ENCODE peak calls at places on chromosomes 2 and 18, in five cellular contexts. One of them, this sample, is unnamed.

GRCh38 chr2:147173186-147173575 is 671.6 kb upstream of the ACVR2A start:
- DNase-seq in K562: no peak
- DNase-seq in HepG2: peak; percentile 18
- DNase-seq in H1: no peak
- DNase-seq in HCT116: no peak
- DNase-seq in this sample: no peak

GRCh38 chr2:41764919-41765318 is 282.9 kb upstream of the PKDCC start:
- DNase-seq in K562: no peak
- DNase-seq in HepG2: no peak
- DNase-seq in H1: no peak
- DNase-seq in HCT116: no peak
- DNase-seq in this sample: no peak

GRCh38 chr18:427005-427404 is 73.5 kb downstream of the COLEC12 start:
- DNase-seq in K562: no peak
- DNase-seq in HepG2: no peak
- DNase-seq in H1: no peak
- DNase-seq in HCT116: no peak
- DNase-seq in this sample: no peak

GRCh38 chr2:185475868-185476267 is 262.7 kb upstream of the FSIP2 start:
- DNase-seq in K562: no peak
- DNase-seq in HepG2: no peak
- DNase-seq in H1: no peak
- DNase-seq in HCT116: no peak
- DNase-seq in this sample: no peak

GRCh38 chr18:51479736-51480135 is 282.3 kb upstream of the MEX3C start:
- DNase-seq in K562: peak; percentile 2
- DNase-seq in HepG2: no peak
- DNase-seq in H1: no peak
- DNase-seq in HCT116: no peak
- DNase-seq in this sample: no peak

GRCh38 chr18:4068552-4069158 is 386.5 kb downstream of the DLGAP1 start:
- DNase-seq in K562: peak; percentile 66
- DNase-seq in HepG2: peak; percentile 34
- DNase-seq in H1: no peak
- DNase-seq in HCT116: peak; percentile 51
- DNase-seq in this sample: peak; percentile 6

GRCh38 chr2:72147303-72147970 is at the start of gene CYP26B1:
- DNase-seq in K562: no peak
- DNase-seq in HepG2: no peak
- DNase-seq in H1: no peak
- DNase-seq in HCT116: no peak
- DNase-seq in this sample: peak; percentile 45

GRCh38 chr2:43486604-43487003 is 109.2 kb downstream of the THADA start:
- DNase-seq in K562: no peak
- DNase-seq in HepG2: no peak
- DNase-seq in H1: no peak
- DNase-seq in HCT116: no peak
- DNase-seq in this sample: no peak

GRCh38 chr18:51012441-51012840 is 17.6 kb upstream of the SMAD4 start:
- DNase-seq in K562: no peak
- DNase-seq in HepG2: no peak
- DNase-seq in H1: no peak
- DNase-seq in HCT116: no peak
- DNase-seq in this sample: no peak

GRCh38 chr18:77566604-77567003 is 317.0 kb downstream of the GALR1 start:
- DNase-seq in K562: no peak
- DNase-seq in HepG2: no peak
- DNase-seq in H1: no peak
- DNase-seq in HCT116: no peak
- DNase-seq in this sample: no peak

GRCh38 chr18:70333757-70334156 is 44.9 kb downstream of the SOCS6 start:
- DNase-seq in K562: no peak
- DNase-seq in HepG2: peak; percentile 98
- DNase-seq in H1: no peak
- DNase-seq in HCT116: peak; percentile 32
- DNase-seq in this sample: no peak

GRCh38 chr2:236824836-236825235 is 255.2 kb downstream of the ACKR3 start:
- DNase-seq in K562: no peak
- DNase-seq in HepG2: no peak
- DNase-seq in H1: no peak
- DNase-seq in HCT116: no peak
- DNase-seq in this sample: peak; percentile 27

GRCh38 chr2:28661589-28662001 is 90.0 kb upstream of the PPP1CB start:
- DNase-seq in K562: no peak
- DNase-seq in HepG2: no peak
- DNase-seq in H1: no peak
- DNase-seq in HCT116: no peak
- DNase-seq in this sample: peak; percentile 52

GRCh38 chr2:53559302-53559967 is 208.2 kb upstream of the CHAC2 start:
- DNase-seq in K562: no peak
- DNase-seq in HepG2: no peak
- DNase-seq in H1: no peak
- DNase-seq in HCT116: peak; percentile 77
- DNase-seq in this sample: no peak

GRCh38 chr2:172674034-172674967 is 61.3 kb upstream of the RAPGEF4 start:
- DNase-seq in K562: peak; percentile 77
- DNase-seq in HepG2: no peak
- DNase-seq in H1: peak; percentile 47
- DNase-seq in HCT116: no peak
- DNase-seq in this sample: no peak

GRCh38 chr2:107986278-107987217 is at the start of gene SLC5A7:
- DNase-seq in K562: no peak
- DNase-seq in HepG2: no peak
- DNase-seq in H1: peak; percentile 7
- DNase-seq in HCT116: no peak
- DNase-seq in this sample: no peak

GRCh38 chr2:132669854-132670103 is 226 bp downstream of the LYPD1 start:
- DNase-seq in K562: no peak
- DNase-seq in HepG2: no peak
- DNase-seq in H1: no peak
- DNase-seq in HCT116: no peak
- DNase-seq in this sample: peak; percentile 29

GRCh38 chr18:79724299-79725080 is 44.9 kb downstream of the CTDP1 start:
- DNase-seq in K562: no peak
- DNase-seq in HepG2: no peak
- DNase-seq in H1: no peak
- DNase-seq in HCT116: no peak
- DNase-seq in this sample: no peak

GRCh38 chr2:233329489-233330135 is 22.0 kb downstream of the SAG start:
- DNase-seq in K562: peak; percentile 34
- DNase-seq in HepG2: no peak
- DNase-seq in H1: peak; percentile 67
- DNase-seq in HCT116: no peak
- DNase-seq in this sample: no peak

GRCh38 chr18:22337878-22338277 is 79.8 kb downstream of the CTAGE1 start:
- DNase-seq in K562: no peak
- DNase-seq in HepG2: no peak
- DNase-seq in H1: no peak
- DNase-seq in HCT116: no peak
- DNase-seq in this sample: no peak

GRCh38 chr18:36688020-36688965 is 140.5 kb downstream of the TPGS2 start:
- DNase-seq in K562: peak; percentile 74
- DNase-seq in HepG2: peak; percentile 52
- DNase-seq in H1: no peak
- DNase-seq in HCT116: peak; percentile 52
- DNase-seq in this sample: peak; percentile 83

GRCh38 chr2:117917223-117917917 is 96.5 kb downstream of the CCDC93 start:
- DNase-seq in K562: peak; percentile 3
- DNase-seq in HepG2: peak; percentile 82
- DNase-seq in H1: no peak
- DNase-seq in HCT116: no peak
- DNase-seq in this sample: no peak

GRCh38 chr2:8249769-8250168 is 432.1 kb upstream of the ID2 start:
- DNase-seq in K562: no peak
- DNase-seq in HepG2: no peak
- DNase-seq in H1: no peak
- DNase-seq in HCT116: no peak
- DNase-seq in this sample: no peak

GRCh38 chr2:8249191-8249590 is 432.7 kb upstream of the ID2 start:
- DNase-seq in K562: no peak
- DNase-seq in HepG2: no peak
- DNase-seq in H1: no peak
- DNase-seq in HCT116: no peak
- DNase-seq in this sample: no peak

GRCh38 chr2:8251291-8251690 is 430.6 kb upstream of the ID2 start:
- DNase-seq in K562: no peak
- DNase-seq in HepG2: no peak
- DNase-seq in H1: no peak
- DNase-seq in HCT116: no peak
- DNase-seq in this sample: no peak

GRCh38 chr2:8248623-8248957 is 433.3 kb upstream of the ID2 start:
- DNase-seq in K562: no peak
- DNase-seq in HepG2: no peak
- DNase-seq in H1: no peak
- DNase-seq in HCT116: no peak
- DNase-seq in this sample: no peak

GRCh38 chr2:8247905-8248622 is 433.8 kb upstream of the ID2 start:
- DNase-seq in K562: no peak
- DNase-seq in HepG2: no peak
- DNase-seq in H1: no peak
- DNase-seq in HCT116: no peak
- DNase-seq in this sample: no peak
- TF ChIP-seq JUND in K562: no peak
- TF ChIP-seq JUND in HepG2: no peak
- TF ChIP-seq JUND in H1: no peak
- TF ChIP-seq JUND in HCT116: no peak
- TF ChIP-seq JUND in this sample: no peak

GRCh38 chr2:238863749-238864206 is 15.9 kb downstream of the TWIST2 start:
- DNase-seq in K562: no peak
- DNase-seq in HepG2: no peak
- DNase-seq in H1: no peak
- DNase-seq in HCT116: no peak
- DNase-seq in this sample: no peak

GRCh38 chr2:238865015-238865719 is 17.3 kb downstream of the TWIST2 start:
- DNase-seq in K562: no peak
- DNase-seq in HepG2: no peak
- DNase-seq in H1: no peak
- DNase-seq in HCT116: no peak
- DNase-seq in this sample: no peak

GRCh38 chr2:238866656-238867277 is 18.9 kb downstream of the TWIST2 start:
- DNase-seq in K562: no peak
- DNase-seq in HepG2: no peak
- DNase-seq in H1: no peak
- DNase-seq in HCT116: no peak
- DNase-seq in this sample: no peak

GRCh38 chr2:238864207-238865014 is 16.5 kb downstream of the TWIST2 start:
- DNase-seq in K562: peak; percentile 5
- DNase-seq in HepG2: peak; percentile 98
- DNase-seq in H1: peak; percentile 67
- DNase-seq in HCT116: peak; percentile 78
- DNase-seq in this sample: peak; percentile 82

GRCh38 chr2:238865744-238866355 is 18.0 kb downstream of the TWIST2 start:
- DNase-seq in K562: no peak
- DNase-seq in HepG2: no peak
- DNase-seq in H1: no peak
- DNase-seq in HCT116: no peak
- DNase-seq in this sample: no peak
- TF ChIP-seq JUND in K562: no peak
- TF ChIP-seq JUND in HepG2: no peak
- TF ChIP-seq JUND in H1: no peak
- TF ChIP-seq JUND in HCT116: no peak
- TF ChIP-seq JUND in this sample: no peak

DNA sequence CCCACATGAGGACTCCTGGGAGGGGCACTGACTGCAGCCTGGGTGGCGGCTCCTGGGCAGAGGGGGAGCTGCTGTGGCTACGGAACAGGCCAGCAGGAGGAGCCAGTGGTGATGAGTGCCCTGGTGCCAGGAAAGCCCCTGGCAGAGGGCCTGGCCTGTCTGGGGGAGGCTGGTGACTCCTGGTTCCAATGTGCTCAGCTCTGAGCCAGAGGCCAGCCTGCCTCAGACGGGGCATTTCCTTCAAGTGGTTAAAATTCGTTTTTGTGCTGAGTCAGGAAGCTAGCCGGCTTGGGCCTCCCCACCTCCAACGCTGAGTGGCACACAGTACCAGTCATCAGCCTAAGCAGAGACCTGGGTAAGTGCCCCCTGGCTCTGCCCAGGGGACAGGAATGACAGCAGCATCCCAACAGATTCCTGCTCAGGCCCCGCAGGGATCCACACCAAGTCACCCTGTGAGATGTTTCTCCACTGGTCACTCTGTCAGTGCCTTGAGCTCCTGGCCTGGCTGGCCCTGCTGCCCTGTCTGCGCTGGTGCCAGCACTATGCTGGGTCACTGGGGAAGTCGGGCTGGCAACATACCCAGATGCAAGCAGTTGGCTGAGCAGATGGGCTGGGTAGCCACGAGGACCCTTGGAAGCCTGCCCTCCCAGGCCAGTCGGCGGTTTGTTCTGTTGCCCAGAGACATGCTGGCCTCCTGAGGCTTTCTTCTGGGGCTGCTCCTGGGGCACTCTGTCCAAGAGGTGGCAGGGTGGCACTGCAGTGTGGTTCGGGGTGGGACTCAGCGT is 7.1 kb upstream of the KLF11 start:
- DNase-seq in K562: no peak
- DNase-seq in HepG2: no peak
- DNase-seq in H1: no peak
- DNase-seq in HCT116: no peak
- DNase-seq in this sample: no peak
- TF ChIP-seq JUND in K562: no peak
- TF ChIP-seq JUND in HepG2: no peak
- TF ChIP-seq JUND in H1: no peak
- TF ChIP-seq JUND in HCT116: no peak
- TF ChIP-seq JUND in this sample: no peak

GRCh38 chr2:133955174-133955573 is 298.7 kb upstream of the MGAT5 start:
- DNase-seq in K562: peak; percentile 6
- DNase-seq in HepG2: no peak
- DNase-seq in H1: no peak
- DNase-seq in HCT116: no peak
- DNase-seq in this sample: no peak

GRCh38 chr2:133954636-133955035 is 299.2 kb upstream of the MGAT5 start:
- DNase-seq in K562: no peak
- DNase-seq in HepG2: no peak
- DNase-seq in H1: no peak
- DNase-seq in HCT116: no peak
- DNase-seq in this sample: no peak

GRCh38 chr2:133957724-133958123 is 296.1 kb upstream of the MGAT5 start:
- DNase-seq in K562: no peak
- DNase-seq in HepG2: no peak
- DNase-seq in H1: no peak
- DNase-seq in HCT116: no peak
- DNase-seq in this sample: no peak

GRCh38 chr2:133959066-133959465 is 294.8 kb upstream of the MGAT5 start:
- DNase-seq in K562: no peak
- DNase-seq in HepG2: no peak
- DNase-seq in H1: no peak
- DNase-seq in HCT116: no peak
- DNase-seq in this sample: no peak

DNA sequence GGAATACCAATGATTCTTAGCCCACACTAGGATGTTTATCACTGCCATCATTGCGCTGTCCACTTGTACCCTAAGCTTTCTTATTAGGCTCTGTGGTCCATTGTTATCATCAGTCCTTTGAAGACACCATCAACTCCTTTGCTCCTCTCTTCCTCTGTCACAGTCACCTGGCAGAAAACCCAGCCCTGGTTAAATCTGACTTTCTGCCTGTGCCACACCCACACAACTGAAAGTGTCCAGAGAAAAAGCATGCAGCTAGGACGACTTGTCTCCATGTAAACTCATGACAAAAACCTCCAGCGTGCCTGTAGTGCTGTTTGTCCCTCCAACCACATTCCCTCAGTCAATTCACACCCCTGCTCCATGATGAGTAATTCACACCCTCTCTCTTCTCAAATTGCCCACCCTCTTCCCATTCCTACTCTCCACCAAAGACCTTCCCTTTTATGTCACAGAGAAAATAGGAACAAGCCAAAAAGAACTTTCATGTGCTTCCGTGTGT is 297.4 kb upstream of the MGAT5 start:
- DNase-seq in K562: no peak
- DNase-seq in HepG2: no peak
- DNase-seq in H1: no peak
- DNase-seq in HCT116: no peak
- DNase-seq in this sample: no peak
- TF ChIP-seq JUND in K562: no peak
- TF ChIP-seq JUND in HepG2: no peak
- TF ChIP-seq JUND in H1: no peak
- TF ChIP-seq JUND in HCT116: no peak
- TF ChIP-seq JUND in this sample: no peak